ENCODE peak calls at places on chromosomes 16 and 17, in eight cellular contexts. Y, S, H, D, P, T, C and A are unnamed samples.

GRCh38 chr16:79593074-79593531 is 7.4 kb downstream of the MAF start:
- DNase-seq in C (no peak), S (no peak), Y (peak), T (no peak), H (no peak), D (no peak), P (peak), A (no peak)

GRCh38 chr17:48025904-48026502 is 11.6 kb downstream of the COPZ2 start:
- DNase-seq in P (peak), Y (no peak), T (peak), S (no peak), D (peak), H (no peak), C (no peak), A (peak)

GRCh38 chr16:5200123-5200522 is 102.5 kb upstream of the EEF2KMT start:
- DNase-seq in D (no peak), T (no peak), P (no peak), C (no peak), H (no peak), Y (no peak), S (no peak), A (no peak)

GRCh38 chr17:46876353-46876887 is 25.0 kb downstream of the WNT9B start:
- DNase-seq in Y (peak), H (no peak), D (peak), C (no peak), T (no peak), S (no peak), P (no peak), A (peak)

GRCh38 chr17:83200746-83201145 is 121.3 kb downstream of the METRNL start:
- DNase-seq in S (no peak), Y (no peak), P (no peak), D (no peak), C (no peak), T (peak), H (no peak), A (no peak)

GRCh38 chr17:65160507-65160906 is 23.3 kb downstream of the RGS9 start:
- DNase-seq in C (no peak), S (no peak), T (no peak), Y (no peak), P (no peak), D (no peak), H (no peak), A (no peak)

GRCh38 chr17:63116967-63117366 is 150.9 kb downstream of the TANC2 start:
- DNase-seq in Y (no peak), D (peak), C (no peak), P (no peak), S (peak), H (no peak), T (no peak), A (peak)

GRCh38 chr16:88632587-88632930 is 5.8 kb upstream of the IL17C start:
- DNase-seq in T (no peak), Y (no peak), P (no peak), H (no peak), C (no peak), D (no peak), S (no peak), A (no peak)

GRCh38 chr17:68600881-68601564 is at the start of gene FAM20A:
- DNase-seq in H (no peak), D (no peak), C (peak), S (peak), P (no peak), Y (no peak), T (peak), A (peak)

GRCh38 chr17:65062168-65062915 is 5.8 kb upstream of the GNA13 start:
- DNase-seq in C (no peak), P (peak), H (no peak), T (peak), S (no peak), D (no peak), Y (peak), A (peak)

GRCh38 chr16:81716478-81717210 is 62.4 kb upstream of the PLCG2 start:
- DNase-seq in S (no peak), Y (no peak), H (no peak), P (no peak), T (no peak), C (no peak), D (no peak), A (no peak)

GRCh38 chr16:6081320-6081976 is 983.9 kb upstream of the EEF2KMT start:
- DNase-seq in D (no peak), T (no peak), C (peak), H (no peak), S (no peak), P (no peak), Y (peak), A (peak)

GRCh38 chr16:48564544-48565444 is 45.2 kb downstream of the N4BP1 start:
- DNase-seq in P (no peak), T (no peak), S (no peak), D (no peak), Y (no peak), C (no peak), H (no peak), A (no peak)

GRCh38 chr17:16923097-16923903 is 48.6 kb downstream of the TNFRSF13B start:
- DNase-seq in P (no peak), T (no peak), D (no peak), H (no peak), Y (no peak), S (no peak), C (no peak), A (no peak)

GRCh38 chr17:37360632-37361031 is 15.2 kb upstream of the C17orf78 start:
- DNase-seq in H (no peak), P (no peak), C (no peak), T (no peak), S (peak), Y (peak), D (no peak), A (peak)

GRCh38 chr16:67279296-67280089 is at the start of gene PLEKHG4:
- DNase-seq in P (peak), S (peak), C (peak), H (no peak), Y (peak), D (peak), T (peak), A (peak)

DNA sequence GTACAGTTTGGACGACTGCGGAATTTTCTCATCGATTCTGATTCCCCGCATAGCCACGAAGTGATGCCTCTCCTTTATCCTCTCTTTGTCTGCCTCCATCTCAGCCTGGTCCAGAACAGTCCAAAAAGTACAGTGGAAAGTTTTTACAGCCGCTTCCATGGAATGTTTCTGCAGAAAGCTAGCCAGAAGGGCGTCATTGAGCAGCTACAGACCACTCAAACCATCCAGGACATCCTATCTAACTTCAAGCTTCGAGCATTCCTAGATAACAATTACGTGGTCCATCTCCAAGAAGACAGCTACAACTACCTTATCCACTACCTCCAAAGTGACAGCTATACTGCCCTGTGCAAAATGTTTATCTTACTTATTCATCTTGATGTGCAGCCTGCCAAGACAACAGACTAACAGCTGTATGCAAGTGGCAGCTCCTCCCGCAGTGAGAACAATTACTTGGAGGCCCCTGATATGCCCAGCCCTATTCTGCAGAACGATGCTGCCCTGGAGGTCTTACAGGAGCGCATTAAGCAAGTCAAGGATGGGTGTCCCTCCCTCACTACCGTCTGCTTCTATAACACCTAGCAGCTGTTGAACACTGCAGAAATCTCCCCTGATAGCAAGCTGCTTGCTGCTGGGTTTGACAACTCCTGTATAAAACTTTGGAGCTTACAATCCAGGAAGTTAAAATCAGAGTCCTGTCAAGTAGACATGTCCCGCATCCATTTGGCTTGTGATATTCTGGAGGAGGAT is 38.9 kb downstream of the SLFN12L start:
- DNase-seq in C (no peak), Y (no peak), S (no peak), T (no peak), H (no peak), D (no peak), P (no peak), A (no peak)
- H3K4me3 ChIP-seq in C (peak), Y (no peak), S (no peak), T (peak), H (no peak), D (no peak), P (no peak), A (no peak)

DNA sequence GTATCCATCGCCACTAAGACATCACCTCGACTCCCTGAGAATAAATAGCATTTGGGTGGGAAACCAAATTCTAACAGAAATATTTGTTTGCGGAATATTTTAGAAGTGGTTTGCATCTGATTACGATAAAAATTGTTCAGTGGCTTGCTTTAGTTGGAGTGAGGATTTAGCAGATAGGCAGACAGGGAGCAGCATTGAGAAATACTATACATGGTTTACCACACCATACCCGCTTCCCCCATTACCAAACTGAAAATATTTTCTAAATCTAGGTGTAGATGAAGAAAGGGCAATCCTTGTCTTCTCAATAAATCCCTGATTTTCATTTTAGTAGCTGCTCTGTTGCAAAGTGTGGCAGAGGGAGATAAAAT is 895 bp upstream of the BAHCC1 start:
- DNase-seq in T (no peak), S (no peak), Y (no peak), H (no peak), D (no peak), P (no peak), C (no peak), A (no peak)
- H3K4me3 ChIP-seq in T (peak), S (peak), Y (no peak), H (peak), D (peak), P (no peak), C (peak), A (no peak)

GRCh38 chr17:45777388-45777787 is 6.7 kb upstream of the CRHR1 start:
- DNase-seq in D (no peak), C (peak), S (no peak), Y (no peak), P (no peak), H (no peak), T (no peak), A (no peak)

GRCh38 chr17:45780921-45781320 is 3.2 kb upstream of the CRHR1 start:
- DNase-seq in P (no peak), Y (no peak), D (no peak), C (no peak), H (no peak), T (no peak), S (no peak), A (no peak)

GRCh38 chr17:45775148-45775547 is 9.0 kb upstream of the CRHR1 start:
- DNase-seq in P (no peak), D (no peak), T (no peak), H (no peak), Y (no peak), S (no peak), C (no peak), A (no peak)

GRCh38 chr17:45775576-45776011 is 8.5 kb upstream of the CRHR1 start:
- DNase-seq in S (peak), T (peak), C (no peak), D (peak), H (no peak), P (no peak), Y (peak), A (no peak)

GRCh38 chr17:45776896-45777295 is 7.2 kb upstream of the CRHR1 start:
- DNase-seq in Y (no peak), C (no peak), T (no peak), D (no peak), P (no peak), H (no peak), S (no peak), A (no peak)
- H3K4me3 ChIP-seq in Y (no peak), C (no peak), T (no peak), D (no peak), P (no peak), H (no peak), S (no peak), A (no peak)

GRCh38 chr16:87461466-87461975 is 31.3 kb downstream of the ZCCHC14 start:
- DNase-seq in S (peak), D (peak), P (no peak), T (peak), Y (peak), C (peak), H (no peak), A (peak)
- H3K4me3 ChIP-seq in S (no peak), D (no peak), P (no peak), T (no peak), Y (no peak), C (no peak), H (no peak), A (no peak)

DNA sequence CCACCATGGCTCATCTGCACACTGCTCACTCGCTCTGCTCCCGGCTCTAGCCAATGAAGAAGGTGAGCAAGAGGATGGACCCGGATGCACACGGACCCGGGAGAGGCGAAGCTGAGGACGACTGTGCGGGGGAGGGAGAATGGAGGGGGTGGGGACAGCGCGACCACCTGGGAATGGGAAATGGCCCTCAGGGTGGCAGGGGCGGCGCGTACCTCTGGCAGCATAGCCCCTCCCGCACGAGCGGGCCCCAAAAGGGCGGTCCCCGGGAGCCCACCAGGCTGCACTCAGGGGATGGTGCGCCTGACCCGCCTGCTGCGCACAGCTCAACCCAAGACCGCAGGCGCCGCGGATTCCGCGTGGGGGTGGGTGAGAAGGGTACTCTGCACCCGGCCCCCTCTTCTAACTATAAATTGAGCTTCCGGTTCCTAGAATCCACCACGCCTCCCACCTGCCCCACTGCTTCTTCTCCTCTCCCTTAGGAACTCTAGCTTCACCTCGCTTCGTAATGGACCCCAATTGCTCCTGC is 6.1 kb downstream of the MT1H start:
- DNase-seq in Y (peak), H (no peak), S (no peak), T (no peak), D (no peak), P (no peak), C (no peak), A (no peak)
- H3K4me3 ChIP-seq in Y (no peak), H (no peak), S (no peak), T (peak), D (no peak), P (no peak), C (peak), A (no peak)